ENCODE peak calls at places on chromosome 4, in eight cellular contexts. U is H9, V is cardiac fibroblast, E is left ventricle myocardium inferior, J is tibial artery, N is mesothelial cell of epicardium, Q is nephron progenitor cell, D is stomach. R is an unnamed sample.

GRCh38 chr4:86482851-86483490 is 111.1 kb upstream of the PTPN13 start:
- DNase-seq in U (peak), V (no peak), E (no peak), J (no peak), N (no peak), Q (peak), D (no peak), R (no peak)

GRCh38 chr4:8410641-8411271 is 29.8 kb downstream of the ACOX3 start:
- DNase-seq in U (peak), V (peak), E (peak), J (peak), N (no peak), Q (peak), D (peak), R (no peak)

GRCh38 chr4:15737255-15737654 is 34.4 kb downstream of the BST1 start:
- DNase-seq in U (no peak), V (no peak), E (no peak), J (no peak), N (no peak), Q (no peak), D (no peak), R (no peak)

GRCh38 chr4:5134620-5135019 is 83.3 kb downstream of the STK32B start:
- DNase-seq in U (no peak), V (no peak), E (no peak), J (no peak), N (no peak), Q (no peak), D (no peak), R (no peak)

GRCh38 chr4:153571006-153571545 is 104.9 kb downstream of the TMEM131L start:
- DNase-seq in U (no peak), V (no peak), E (no peak), J (no peak), N (no peak), Q (no peak), D (no peak), R (no peak)

GRCh38 chr4:136864580-136865185 is 667.6 kb downstream of the PCDH18 start:
- DNase-seq in U (no peak), V (peak), E (no peak), J (no peak), N (no peak), Q (peak), D (no peak), R (no peak)

GRCh38 chr4:71713611-71714203 is 70.2 kb downstream of the GC start:
- DNase-seq in U (no peak), V (peak), E (no peak), J (no peak), N (no peak), Q (no peak), D (no peak), R (no peak)

GRCh38 chr4:83307920-83308319 is 23.3 kb upstream of the COQ2 start:
- DNase-seq in U (no peak), V (no peak), E (no peak), J (no peak), N (no peak), Q (no peak), D (no peak), R (no peak)

GRCh38 chr4:17096692-17097091 is 198.2 kb upstream of the LDB2 start:
- DNase-seq in U (no peak), V (no peak), E (no peak), J (no peak), N (no peak), Q (no peak), D (no peak), R (no peak)

GRCh38 chr4:8472689-8473197 is 32.2 kb downstream of the TRMT44 start:
- DNase-seq in U (no peak), V (peak), E (no peak), J (peak), N (no peak), Q (peak), D (no peak), R (no peak)

GRCh38 chr4:56465599-56466295 is 1.7 kb upstream of the SRP72 start:
- DNase-seq in U (no peak), V (peak), E (no peak), J (no peak), N (no peak), Q (no peak), D (no peak), R (no peak)

GRCh38 chr4:142901166-142901662 is 55.1 kb upstream of the INPP4B start:
- DNase-seq in U (no peak), V (peak), E (no peak), J (no peak), N (no peak), Q (no peak), D (no peak), R (no peak)

GRCh38 chr4:40309250-40309774 is 25.8 kb upstream of the CHRNA9 start:
- DNase-seq in U (peak), V (peak), E (peak), J (peak), N (peak), Q (peak), D (peak), R (peak)

GRCh38 chr4:141258558-141258957 is 37.9 kb downstream of the ZNF330 start:
- DNase-seq in U (no peak), V (no peak), E (no peak), J (no peak), N (no peak), Q (no peak), D (no peak), R (no peak)

GRCh38 chr4:94548571-94548970 is 96.8 kb downstream of the PDLIM5 start:
- DNase-seq in U (no peak), V (peak), E (no peak), J (no peak), N (no peak), Q (no peak), D (no peak), R (no peak)

GRCh38 chr4:129140521-129140920 is 44.6 kb downstream of the C4orf33 start:
- DNase-seq in U (no peak), V (no peak), E (no peak), J (no peak), N (no peak), Q (no peak), D (no peak), R (no peak)

GRCh38 chr4:129144755-129145206 is 48.8 kb downstream of the C4orf33 start:
- DNase-seq in U (no peak), V (peak), E (no peak), J (no peak), N (no peak), Q (no peak), D (no peak), R (no peak)

GRCh38 chr4:129146639-129147038 is 50.7 kb downstream of the C4orf33 start:
- DNase-seq in U (no peak), V (no peak), E (no peak), J (no peak), N (no peak), Q (no peak), D (no peak), R (no peak)

GRCh38 chr4:129145222-129145730 is 49.3 kb downstream of the C4orf33 start:
- DNase-seq in U (no peak), V (no peak), E (no peak), J (no peak), N (no peak), Q (no peak), D (no peak), R (no peak)

GRCh38 chr4:129143359-129143758 is 47.4 kb downstream of the C4orf33 start:
- DNase-seq in U (no peak), V (no peak), E (no peak), J (no peak), N (no peak), Q (no peak), D (no peak), R (no peak)
- TF ChIP-seq CTCF in U (no peak), V (no peak), E (no peak), J (no peak), N (no peak), Q (no peak), D (no peak), R (no peak)

GRCh38 chr4:165360985-165361678 is 17.7 kb upstream of the CPE start:
- DNase-seq in U (no peak), V (no peak), E (no peak), J (no peak), N (no peak), Q (no peak), D (no peak), R (no peak)
- TF ChIP-seq CTCF in U (no peak), V (no peak), E (no peak), J (no peak), N (no peak), Q (no peak), D (no peak), R (no peak)

GRCh38 chr4:2180410-2180809 is 61.5 kb downstream of the HAUS3 start:
- DNase-seq in U (no peak), V (no peak), E (no peak), J (no peak), N (no peak), Q (no peak), D (no peak), R (no peak)

GRCh38 chr4:2182981-2183380 is 58.9 kb downstream of the HAUS3 start:
- DNase-seq in U (no peak), V (peak), E (no peak), J (no peak), N (no peak), Q (no peak), D (no peak), R (no peak)

GRCh38 chr4:2186865-2187172 is 55.1 kb downstream of the HAUS3 start:
- DNase-seq in U (no peak), V (no peak), E (no peak), J (no peak), N (no peak), Q (no peak), D (no peak), R (no peak)

GRCh38 chr4:2183394-2183793 is 58.5 kb downstream of the HAUS3 start:
- DNase-seq in U (no peak), V (peak), E (no peak), J (no peak), N (no peak), Q (no peak), D (no peak), R (no peak)

DNA sequence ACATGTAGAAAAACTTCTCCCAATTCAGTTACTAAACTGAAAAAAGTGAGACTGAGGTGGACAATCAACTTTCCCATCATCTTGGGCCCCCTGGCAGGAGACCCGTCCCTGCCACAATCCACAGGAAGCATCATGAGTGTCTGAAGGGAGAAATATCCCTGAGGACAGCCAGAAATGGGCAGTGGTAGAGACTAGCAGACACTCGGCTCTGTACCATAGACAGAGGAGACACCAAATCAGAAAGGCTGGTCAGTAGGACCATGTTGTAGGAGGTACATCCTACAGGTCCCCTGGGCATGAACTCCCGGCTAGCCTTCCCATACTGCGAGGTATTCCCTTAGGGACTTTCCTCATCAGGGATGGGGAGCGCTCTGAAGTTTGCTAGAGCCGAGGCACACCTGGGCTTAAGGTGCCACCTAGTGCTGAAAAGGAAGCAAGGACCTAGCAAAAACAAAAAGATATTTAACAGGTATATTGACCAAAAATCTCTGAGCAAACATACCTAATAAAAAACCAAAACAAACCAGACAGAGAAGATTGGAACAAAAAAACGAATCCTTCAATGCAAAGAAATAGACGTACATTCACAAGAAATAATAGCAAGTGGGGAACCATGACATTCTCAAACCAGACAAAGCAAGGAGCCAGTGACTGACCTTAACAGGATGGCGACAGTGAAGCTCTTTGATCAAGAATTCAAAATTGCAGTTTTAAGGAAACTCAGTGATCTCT is 55.6 kb downstream of the HAUS3 start:
- DNase-seq in U (peak), V (peak), E (no peak), J (no peak), N (no peak), Q (peak), D (peak), R (no peak)
- TF ChIP-seq CTCF in U (peak), V (peak), E (peak), J (no peak), N (no peak), Q (peak), D (peak), R (peak)

GRCh38 chr4:107757293-107757692 is 37.3 kb upstream of the PAPSS1 start:
- DNase-seq in U (no peak), V (no peak), E (no peak), J (no peak), N (no peak), Q (no peak), D (no peak), R (no peak)

GRCh38 chr4:107757860-107758476 is 37.9 kb upstream of the PAPSS1 start:
- DNase-seq in U (no peak), V (peak), E (no peak), J (no peak), N (no peak), Q (no peak), D (no peak), R (no peak)

GRCh38 chr4:107755841-107756356 is 35.9 kb upstream of the PAPSS1 start:
- DNase-seq in U (peak), V (no peak), E (no peak), J (no peak), N (no peak), Q (no peak), D (no peak), R (no peak)

GRCh38 chr4:107760281-107760947 is 40.4 kb upstream of the PAPSS1 start:
- DNase-seq in U (no peak), V (peak), E (no peak), J (no peak), N (no peak), Q (no peak), D (peak), R (no peak)
- TF ChIP-seq CTCF in U (peak), V (peak), E (peak), J (peak), N (no peak), Q (no peak), D (peak), R (peak)

GRCh38 chr4:42278709-42279324 is 118.5 kb upstream of the SHISA3 start:
- DNase-seq in U (no peak), V (no peak), E (no peak), J (no peak), N (no peak), Q (no peak), D (no peak), R (no peak)

GRCh38 chr4:42277291-42277690 is 120.0 kb upstream of the SHISA3 start:
- DNase-seq in U (no peak), V (no peak), E (no peak), J (no peak), N (no peak), Q (no peak), D (no peak), R (no peak)

GRCh38 chr4:42281324-42282020 is 115.8 kb upstream of the SHISA3 start:
- DNase-seq in U (no peak), V (no peak), E (no peak), J (no peak), N (no peak), Q (no peak), D (no peak), R (no peak)

GRCh38 chr4:42282081-42282901 is 115.0 kb upstream of the SHISA3 start:
- DNase-seq in U (peak), V (peak), E (peak), J (no peak), N (no peak), Q (peak), D (peak), R (no peak)

DNA sequence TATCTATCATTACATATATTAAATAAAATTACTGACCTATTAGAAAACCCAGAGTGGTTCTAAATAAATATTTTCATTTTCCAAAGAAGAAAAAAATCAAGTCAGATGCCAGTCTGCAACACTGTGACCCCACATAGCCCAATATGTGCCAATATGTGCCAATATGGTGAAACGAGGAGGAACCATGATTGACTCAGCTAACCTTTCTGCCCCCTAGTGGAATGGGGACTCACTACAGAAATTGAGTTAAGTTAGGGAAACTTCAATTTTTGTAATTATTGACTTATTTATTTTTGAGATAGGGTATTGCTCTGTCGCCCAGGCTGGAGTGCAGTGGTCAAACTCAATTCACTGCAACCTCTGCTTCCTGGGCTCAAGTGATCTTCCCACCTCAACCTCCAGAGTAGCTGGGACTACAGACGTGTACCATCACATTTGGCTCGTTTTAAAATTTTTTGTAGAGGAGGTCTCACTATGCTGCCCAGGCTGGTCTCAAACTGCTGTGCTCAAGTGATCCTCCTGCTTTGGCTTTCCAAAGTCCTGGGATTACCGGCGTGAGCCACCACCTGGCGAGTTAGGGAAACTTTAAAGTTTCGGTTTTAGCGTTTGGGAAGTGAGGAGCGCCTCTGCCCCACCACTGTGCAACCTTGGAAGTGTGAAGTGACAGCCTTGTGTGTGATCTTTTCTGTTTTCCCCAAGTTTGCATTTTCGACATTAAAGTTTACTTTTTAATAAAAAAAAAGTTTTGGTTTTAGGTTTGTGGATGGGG is 116.8 kb upstream of the SHISA3 start:
- DNase-seq in U (no peak), V (peak), E (no peak), J (no peak), N (no peak), Q (peak), D (no peak), R (no peak)
- TF ChIP-seq CTCF in U (peak), V (peak), E (peak), J (peak), N (peak), Q (peak), D (peak), R (peak)

GRCh38 chr4:20641971-20642370 is 58.3 kb upstream of the PACRGL start:
- DNase-seq in U (no peak), V (no peak), E (no peak), J (no peak), N (no peak), Q (no peak), D (no peak), R (no peak)
- TF ChIP-seq CTCF in U (no peak), V (no peak), E (no peak), J (no peak), N (no peak), Q (no peak), D (no peak), R (no peak)

DNA sequence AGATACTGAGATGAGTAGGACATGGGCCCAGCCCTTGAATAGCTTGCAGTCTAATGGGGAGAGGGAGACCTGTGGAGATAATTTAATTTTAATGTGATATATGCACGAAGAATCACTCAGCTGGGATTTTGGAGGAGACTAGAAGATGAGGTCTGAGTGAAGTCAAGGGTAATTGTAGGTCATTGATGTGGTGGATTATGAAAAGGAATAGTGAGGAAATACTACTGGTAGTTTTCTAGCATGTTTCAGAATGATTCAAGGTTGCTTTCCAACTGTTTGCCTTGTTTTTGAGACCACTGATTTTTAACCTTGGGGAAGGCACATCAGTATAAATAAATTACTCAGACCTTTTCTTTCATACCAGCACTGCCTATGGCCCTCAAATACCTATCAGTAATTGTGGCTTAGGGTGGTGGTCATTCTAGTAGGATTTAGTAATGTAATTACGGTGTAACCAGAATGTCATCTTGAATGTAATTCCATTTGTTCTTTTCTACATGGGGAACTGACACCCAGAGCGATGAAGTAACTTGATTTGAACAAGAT is 25.6 kb downstream of the PTTG2 start:
- DNase-seq in U (no peak), V (no peak), E (no peak), J (no peak), N (no peak), Q (no peak), D (no peak), R (no peak)
- TF ChIP-seq CTCF in U (no peak), V (no peak), E (no peak), J (no peak), N (no peak), Q (no peak), D (no peak), R (no peak)

GRCh38 chr4:112031712-112032328 is 113.4 kb upstream of the FAM241A start:
- DNase-seq in U (no peak), V (peak), E (no peak), J (no peak), N (no peak), Q (peak), D (no peak), R (no peak)
- TF ChIP-seq CTCF in U (peak), V (peak), E (peak), J (peak), N (peak), Q (peak), D (peak), R (peak)